ENCODE peak calls at places on chromosome 18, in four cellular contexts. H, V, Y and S are unnamed samples.

GRCh38 chr18:5879479-5879882 is 15.8 kb downstream of the TMEM200C start:
- DNase-seq in H (no peak), V (no peak), Y (no peak), S (no peak)

GRCh38 chr18:46071615-46071893 is 506 bp downstream of the PSTPIP2 start:
- DNase-seq in H (no peak), V (no peak), Y (no peak), S (no peak)

GRCh38 chr18:58321986-58322385 is 278.0 kb downstream of the NEDD4L start:
- DNase-seq in H (peak; percentile 70), V (no peak), Y (peak; percentile 7), S (peak; percentile 41)

GRCh38 chr18:46672062-46672970 is 15.3 kb upstream of the LOXHD1 start:
- DNase-seq in H (no peak), V (no peak), Y (no peak), S (no peak)

GRCh38 chr18:13657974-13658373 is 68.4 kb downstream of the FAM210A start:
- DNase-seq in H (no peak), V (no peak), Y (no peak), S (no peak)

GRCh38 chr18:71583291-71583690 is 960.9 kb downstream of the CBLN2 start:
- DNase-seq in H (no peak), V (no peak), Y (no peak), S (no peak)

GRCh38 chr18:43949291-43949690 is 672.0 kb upstream of the SYT4 start:
- DNase-seq in H (no peak), V (no peak), Y (no peak), S (no peak)

GRCh38 chr18:60053747-60054304 is 154.0 kb downstream of the PMAIP1 start:
- DNase-seq in H (peak; percentile 74), V (no peak), Y (no peak), S (no peak)

GRCh38 chr18:54033087-54033486 is 191.4 kb downstream of the MBD2 start:
- DNase-seq in H (no peak), V (no peak), Y (no peak), S (no peak)

GRCh38 chr18:11518788-11519685 is 90.4 kb upstream of the SLC35G4 start:
- DNase-seq in H (peak; percentile 74), V (no peak), Y (no peak), S (no peak)

GRCh38 chr18:12033643-12034025 is 52.3 kb downstream of the IMPA2 start:
- DNase-seq in H (no peak), V (no peak), Y (no peak), S (no peak)

GRCh38 chr18:49618741-49619392 is 57.0 kb downstream of the LIPG start:
- DNase-seq in H (no peak), V (no peak), Y (no peak), S (no peak)

GRCh38 chr18:69590150-69590549 is 189.5 kb downstream of the DOK6 start:
- DNase-seq in H (no peak), V (no peak), Y (no peak), S (no peak)

GRCh38 chr18:6747646-6748045 is 18.1 kb downstream of the ARHGAP28 start:
- DNase-seq in H (no peak), V (no peak), Y (no peak), S (no peak)

GRCh38 chr18:45007531-45007930 is 326.8 kb downstream of the SETBP1 start:
- DNase-seq in H (no peak), V (no peak), Y (no peak), S (no peak)

GRCh38 chr18:7735194-7735593 is 168.1 kb downstream of the PTPRM start:
- DNase-seq in H (no peak), V (no peak), Y (no peak), S (no peak)

GRCh38 chr18:22465859-22466602 is 48.3 kb upstream of the CTAGE1 start:
- DNase-seq in H (peak; percentile 70), V (no peak), Y (no peak), S (peak; percentile 26)

GRCh38 chr18:76565238-76566173 is 70.5 kb upstream of the ZNF516 start:
- DNase-seq in H (no peak), V (peak; percentile 67), Y (no peak), S (peak; percentile 67)

GRCh38 chr18:616380-616995 is 19.7 kb downstream of the CLUL1 start:
- DNase-seq in H (peak; percentile 21), V (no peak), Y (no peak), S (no peak)

GRCh38 chr18:68623342-68623741 is 91.6 kb downstream of the TMX3 start:
- DNase-seq in H (peak; percentile 60), V (no peak), Y (peak; percentile 2), S (no peak)